ENCODE peak calls at places on chromosomes 11 and 22, in five cellular contexts. X is A549, U is neural crest cell, M is prostate gland, C is endothelial cell. J is an unnamed sample.

GRCh38 chr22:19943665-19944026 is 2.0 kb upstream of the TXNRD2 start:
- DNase-seq in X (peak), U (no peak), M (no peak), C (no peak), J (no peak)

GRCh38 chr11:118953265-118953664 is 2.8 kb upstream of the UPK2 start:
- DNase-seq in X (no peak), U (peak), M (no peak), C (peak), J (no peak)

GRCh38 chr22:50236731-50237409 is 8.0 kb downstream of the TUBGCP6 start:
- DNase-seq in X (peak), U (no peak), M (no peak), C (no peak), J (no peak)

GRCh38 chr11:70331901-70332300 is 61.4 kb downstream of the PPFIA1 start:
- DNase-seq in X (no peak), U (no peak), M (peak), C (no peak), J (no peak)

GRCh38 chr11:47467372-47467771 is 18.4 kb upstream of the RAPSN start:
- DNase-seq in X (no peak), U (no peak), M (peak), C (no peak), J (no peak)

GRCh38 chr22:28857288-28857687 is 26.1 kb upstream of the ZNRF3 start:
- DNase-seq in X (no peak), U (no peak), M (no peak), C (no peak), J (no peak)

GRCh38 chr11:93700830-93701229 is 39.3 kb downstream of the CEP295 start:
- DNase-seq in X (no peak), U (no peak), M (no peak), C (no peak), J (no peak)

GRCh38 chr11:33018840-33019239 is 3.2 kb downstream of the DEPDC7 start:
- DNase-seq in X (no peak), U (no peak), M (no peak), C (no peak), J (no peak)

GRCh38 chr11:2304156-2305139 is 2.6 kb downstream of the TSPAN32 start:
- DNase-seq in X (no peak), U (no peak), M (no peak), C (no peak), J (no peak)

GRCh38 chr11:36055356-36055755 is 111.5 kb downstream of the LDLRAD3 start:
- DNase-seq in X (no peak), U (no peak), M (no peak), C (no peak), J (no peak)

GRCh38 chr22:21650823-21651520 is 8.9 kb downstream of the SDF2L1 start:
- DNase-seq in X (no peak), U (no peak), M (no peak), C (no peak), J (no peak)

GRCh38 chr22:35312198-35313059 is 12.7 kb downstream of the TOM1 start:
- DNase-seq in X (no peak), U (no peak), M (no peak), C (no peak), J (no peak)

GRCh38 chr11:33696411-33696810 is 4.2 kb downstream of the C11orf91 start:
- DNase-seq in X (no peak), U (no peak), M (no peak), C (no peak), J (no peak)

GRCh38 chr11:2550606-2550970 is 105.8 kb downstream of the KCNQ1 start:
- DNase-seq in X (no peak), U (no peak), M (no peak), C (no peak), J (no peak)

GRCh38 chr11:81655351-81655750 is 1078.3 kb downstream of the FAM181B start:
- DNase-seq in X (no peak), U (no peak), M (no peak), C (no peak), J (no peak)

GRCh38 chr22:36339171-36340065 is 48.3 kb downstream of the MYH9 start:
- DNase-seq in X (no peak), U (no peak), M (no peak), C (no peak), J (no peak)

GRCh38 chr22:22460635-22461034 is 47.9 kb downstream of the ZNF280B start:
- DNase-seq in X (no peak), U (no peak), M (no peak), C (no peak), J (no peak)

GRCh38 chr22:20771918-20772625 is 1.8 kb upstream of the SERPIND1 start:
- DNase-seq in X (no peak), U (peak), M (no peak), C (peak), J (no peak)

GRCh38 chr11:30016588-30017363 is at the start of gene KCNA4:
- DNase-seq in X (peak), U (peak), M (no peak), C (peak), J (peak)

GRCh38 chr11:70716986-70717775 is 318.9 kb downstream of the CTTN start:
- DNase-seq in X (no peak), U (no peak), M (no peak), C (no peak), J (no peak)

GRCh38 chr22:36546092-36546804 is 17.3 kb upstream of the EIF3D start:
- DNase-seq in X (peak), U (peak), M (peak), C (peak), J (peak)

GRCh38 chr22:35258144-35258988 is 1.1 kb downstream of the HMGXB4 start:
- DNase-seq in X (peak), U (peak), M (peak), C (peak), J (no peak)

GRCh38 chr11:130272336-130272735 is 42.4 kb downstream of the ZBTB44 start:
- DNase-seq in X (no peak), U (no peak), M (no peak), C (no peak), J (no peak)

GRCh38 chr22:40414306-40414705 is 43.9 kb downstream of the SGSM3 start:
- DNase-seq in X (no peak), U (no peak), M (no peak), C (no peak), J (no peak)

GRCh38 chr11:35539781-35540281 is 14.4 kb upstream of the PAMR1 start:
- DNase-seq in X (no peak), U (no peak), M (no peak), C (no peak), J (no peak)

GRCh38 chr11:134476435-134477021 is 64.5 kb upstream of the B3GAT1 start:
- DNase-seq in X (no peak), U (peak), M (no peak), C (peak), J (peak)

GRCh38 chr11:77411238-77411637 is 62.7 kb downstream of the PAK1 start:
- DNase-seq in X (peak), U (peak), M (no peak), C (peak), J (no peak)

GRCh38 chr11:78000193-78000592 is 5.7 kb upstream of the INTS4 start:
- DNase-seq in X (peak), U (peak), M (peak), C (peak), J (peak)

GRCh38 chr11:27281276-27281675 is 81.7 kb downstream of the CCDC34 start:
- DNase-seq in X (no peak), U (no peak), M (no peak), C (no peak), J (no peak)

GRCh38 chr11:77752518-77752917 is 68.0 kb downstream of the RSF1 start:
- DNase-seq in X (no peak), U (no peak), M (no peak), C (no peak), J (no peak)

GRCh38 chr22:49255154-49255553 is 572.5 kb downstream of the BRD1 start:
- DNase-seq in X (no peak), U (no peak), M (no peak), C (no peak), J (no peak)

GRCh38 chr11:2813141-2813908 is 72.2 kb downstream of the CDKN1C start:
- DNase-seq in X (no peak), U (no peak), M (no peak), C (no peak), J (no peak)

GRCh38 chr11:82546556-82547162 is 187.0 kb downstream of the FAM181B start:
- DNase-seq in X (no peak), U (no peak), M (no peak), C (no peak), J (no peak)

GRCh38 chr22:45934659-45935341 is 42.2 kb downstream of the WNT7B start:
- DNase-seq in X (peak), U (no peak), M (no peak), C (no peak), J (no peak)

GRCh38 chr11:71505781-71506180 is 21.3 kb upstream of the KRTAP5-7 start:
- DNase-seq in X (no peak), U (no peak), M (no peak), C (no peak), J (no peak)

GRCh38 chr11:131749100-131749499 is 378.7 kb downstream of the NTM start:
- DNase-seq in X (no peak), U (no peak), M (no peak), C (no peak), J (no peak)

DNA sequence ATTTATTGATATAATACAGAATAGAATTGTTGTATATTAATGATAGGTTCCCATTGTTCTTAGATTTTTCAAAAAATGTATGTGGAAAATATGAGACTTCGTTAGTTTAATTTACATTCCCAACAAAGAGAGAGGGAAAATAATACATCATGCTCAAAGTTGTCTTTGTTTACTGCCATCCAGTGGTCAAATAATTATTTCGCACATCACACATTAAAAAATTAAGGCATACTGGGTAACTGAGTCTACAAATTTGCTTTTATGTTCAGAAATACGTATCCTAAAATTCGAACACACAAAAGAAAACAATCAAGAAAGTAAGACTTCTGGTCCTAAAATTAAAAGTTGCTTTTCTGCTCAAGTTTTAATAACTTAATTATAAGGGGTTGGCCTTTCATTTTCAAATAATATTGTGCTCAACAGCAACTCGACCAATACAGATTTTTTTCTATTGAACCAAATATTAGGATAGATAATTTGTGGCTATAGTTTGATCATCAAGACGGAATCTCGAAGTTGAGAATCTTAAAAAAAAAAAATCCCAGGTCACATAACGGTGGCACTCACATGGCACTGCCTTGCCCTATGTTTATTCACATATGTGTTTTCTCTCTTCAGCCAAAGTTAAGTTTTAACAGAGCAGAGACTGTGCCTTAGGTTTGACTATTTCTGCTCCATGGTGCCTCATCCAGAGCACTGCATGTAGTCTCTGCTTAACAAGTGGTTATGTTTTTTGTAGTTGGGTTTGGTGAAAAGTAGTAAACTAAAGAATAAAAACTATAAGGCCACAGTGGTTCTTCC is 12.3 kb downstream of the PDGFD start:
- DNase-seq in X (no peak), U (no peak), M (no peak), C (no peak), J (no peak)
- TF ChIP-seq CTCF in X (no peak), U (peak), M (no peak), C (peak), J (peak)

GRCh38 chr11:128133501-128133900 is 453.9 kb downstream of the ETS1 start:
- DNase-seq in X (no peak), U (no peak), M (no peak), C (no peak), J (no peak)
- TF ChIP-seq CTCF in X (no peak), U (no peak), M (no peak), C (no peak), J (no peak)

GRCh38 chr11:12285811-12286222 is 91.6 kb upstream of the PARVA start:
- DNase-seq in X (no peak), U (no peak), M (peak), C (no peak), J (no peak)
- TF ChIP-seq CTCF in X (no peak), U (no peak), M (no peak), C (no peak), J (no peak)

GRCh38 chr22:30552719-30553118 is 6.2 kb upstream of the SEC14L6 start:
- DNase-seq in X (no peak), U (no peak), M (no peak), C (no peak), J (no peak)

GRCh38 chr22:30557243-30557642 is 10.7 kb upstream of the SEC14L6 start:
- DNase-seq in X (no peak), U (no peak), M (no peak), C (no peak), J (no peak)

GRCh38 chr22:30553971-30554370 is 7.4 kb upstream of the SEC14L6 start:
- DNase-seq in X (no peak), U (no peak), M (no peak), C (no peak), J (no peak)

GRCh38 chr22:30556388-30556787 is 9.8 kb upstream of the SEC14L6 start:
- DNase-seq in X (no peak), U (no peak), M (no peak), C (no peak), J (no peak)

GRCh38 chr22:30555282-30556210 is 9.0 kb upstream of the SEC14L6 start:
- DNase-seq in X (no peak), U (no peak), M (no peak), C (no peak), J (no peak)
- TF ChIP-seq CTCF in X (no peak), U (peak), M (no peak), C (no peak), J (no peak)

GRCh38 chr22:43176090-43176489 is 10.8 kb downstream of the TTLL12 start:
- DNase-seq in X (no peak), U (no peak), M (no peak), C (no peak), J (no peak)
- TF ChIP-seq CTCF in X (no peak), U (no peak), M (no peak), C (no peak), J (no peak)

DNA sequence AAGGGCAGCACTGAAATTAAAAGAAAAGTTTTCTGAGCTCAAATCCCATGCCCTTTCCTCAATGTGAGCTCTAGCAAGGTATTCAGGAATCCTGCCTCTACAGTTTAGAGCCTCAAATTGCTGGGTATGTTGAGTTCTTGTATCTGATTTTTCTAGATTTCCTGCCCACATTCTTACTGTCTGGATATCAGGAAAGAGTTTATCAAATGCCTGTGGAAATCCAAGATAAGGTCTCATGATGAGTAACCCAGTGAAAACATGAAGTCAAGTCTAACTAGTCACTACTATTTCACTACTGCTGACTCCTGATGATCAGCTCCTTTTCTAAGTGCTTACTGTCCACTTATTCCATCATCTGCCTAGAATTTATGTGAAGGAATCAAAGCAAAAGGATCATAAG is 29.8 kb downstream of the LIMK2 start:
- DNase-seq in X (no peak), U (no peak), M (no peak), C (no peak), J (no peak)
- TF ChIP-seq CTCF in X (no peak), U (no peak), M (no peak), C (no peak), J (no peak)